ENCODE peak calls at places on chromosomes 3 and 15, in five cellular contexts. C is effector memory CD4-positive, alpha-beta T cell; B is AG04450; K is thyroid gland; V is Karpas-422. X is an unnamed sample.

GRCh38 chr3:87788516-87788915 is 270.3 kb downstream of the CGGBP1 start:
- DNase-seq in K (no peak), V (no peak), C (no peak), B (no peak), X (no peak)

GRCh38 chr3:147939425-147940196 is 530.4 kb downstream of the ZIC1 start:
- DNase-seq in V (no peak), B (no peak), K (no peak), C (no peak), X (no peak)

GRCh38 chr3:52281980-52282801 is 3.7 kb upstream of the WDR82 start:
- DNase-seq in K (no peak), B (no peak), V (no peak), C (no peak), X (no peak)

GRCh38 chr15:85168642-85169173 is 187.1 kb downstream of the PDE8A start:
- DNase-seq in B (no peak), C (peak), K (peak), V (peak), X (peak)

GRCh38 chr3:174436367-174436766 is 422.8 kb upstream of the NAALADL2 start:
- DNase-seq in B (no peak), C (no peak), K (no peak), V (no peak), X (no peak)

GRCh38 chr3:105827959-105828358 is 40.9 kb downstream of the CBLB start:
- DNase-seq in K (no peak), V (peak), C (no peak), B (peak), X (no peak)

GRCh38 chr15:96501362-96501761 is 170.9 kb downstream of the NR2F2 start:
- DNase-seq in V (no peak), K (no peak), B (no peak), C (no peak), X (no peak)

GRCh38 chr3:31533169-31533870 is 595 bp downstream of the STT3B start:
- DNase-seq in C (peak), V (peak), K (peak), B (no peak), X (peak)

GRCh38 chr3:44995142-44995770 is 19.2 kb downstream of the EXOSC7 start:
- DNase-seq in C (no peak), V (no peak), B (no peak), K (peak), X (peak)

GRCh38 chr3:23966308-23966707 is 21.2 kb downstream of the NR1D2 start:
- DNase-seq in C (no peak), B (no peak), K (no peak), V (no peak), X (no peak)

GRCh38 chr3:127613406-127613805 is 15.2 kb downstream of the MCM2 start:
- DNase-seq in V (no peak), B (no peak), K (peak), C (no peak), X (no peak)

GRCh38 chr15:66114863-66115425 is 138.6 kb downstream of the MEGF11 start:
- DNase-seq in B (no peak), V (no peak), C (no peak), K (no peak), X (no peak)

GRCh38 chr15:38688761-38689160 is 124.1 kb upstream of the RASGRP1 start:
- DNase-seq in V (no peak), B (no peak), C (peak), K (no peak), X (no peak)

GRCh38 chr15:31274496-31275330 is 51.9 kb upstream of the KLF13 start:
- DNase-seq in K (no peak), V (no peak), C (no peak), B (no peak), X (peak)

GRCh38 chr15:97525809-97526208 is 434.7 kb upstream of the ARRDC4 start:
- DNase-seq in B (no peak), C (no peak), V (no peak), K (no peak), X (no peak)

GRCh38 chr15:55256281-55257013 is 33.2 kb downstream of the RAB27A start:
- DNase-seq in K (no peak), B (no peak), V (no peak), C (no peak), X (no peak)

GRCh38 chr3:142886938-142887337 is 1.9 kb downstream of the PCOLCE2 start:
- DNase-seq in B (no peak), K (no peak), V (no peak), C (no peak), X (no peak)

GRCh38 chr3:142888099-142888483 is 792 bp downstream of the PCOLCE2 start:
- DNase-seq in C (no peak), V (no peak), B (no peak), K (no peak), X (peak)

GRCh38 chr3:142889263-142890014 is 556 bp upstream of the PCOLCE2 start:
- DNase-seq in K (no peak), B (no peak), V (no peak), C (no peak), X (no peak)

GRCh38 chr3:142890592-142890991 is 1.7 kb upstream of the PCOLCE2 start:
- DNase-seq in K (no peak), B (no peak), V (no peak), C (no peak), X (no peak)

GRCh38 chr3:142888484-142889262 is at the start of gene PCOLCE2:
- DNase-seq in B (no peak), K (peak), C (no peak), V (no peak), X (peak)
- H3K4me3 ChIP-seq in B (peak), K (peak), C (peak), V (no peak), X (peak)

GRCh38 chr15:67819636-67820035 is 5.7 kb upstream of the SKOR1 start:
- DNase-seq in B (no peak), K (no peak), C (no peak), V (no peak), X (no peak)
- H3K4me3 ChIP-seq in B (no peak), K (no peak), C (no peak), V (no peak), X (no peak)

GRCh38 chr3:33645060-33645841 is 72.8 kb downstream of the CLASP2 start:
- DNase-seq in C (peak), B (no peak), V (peak), K (no peak), X (peak)
- H3K4me3 ChIP-seq in C (peak), B (no peak), V (peak), K (no peak), X (no peak)

DNA sequence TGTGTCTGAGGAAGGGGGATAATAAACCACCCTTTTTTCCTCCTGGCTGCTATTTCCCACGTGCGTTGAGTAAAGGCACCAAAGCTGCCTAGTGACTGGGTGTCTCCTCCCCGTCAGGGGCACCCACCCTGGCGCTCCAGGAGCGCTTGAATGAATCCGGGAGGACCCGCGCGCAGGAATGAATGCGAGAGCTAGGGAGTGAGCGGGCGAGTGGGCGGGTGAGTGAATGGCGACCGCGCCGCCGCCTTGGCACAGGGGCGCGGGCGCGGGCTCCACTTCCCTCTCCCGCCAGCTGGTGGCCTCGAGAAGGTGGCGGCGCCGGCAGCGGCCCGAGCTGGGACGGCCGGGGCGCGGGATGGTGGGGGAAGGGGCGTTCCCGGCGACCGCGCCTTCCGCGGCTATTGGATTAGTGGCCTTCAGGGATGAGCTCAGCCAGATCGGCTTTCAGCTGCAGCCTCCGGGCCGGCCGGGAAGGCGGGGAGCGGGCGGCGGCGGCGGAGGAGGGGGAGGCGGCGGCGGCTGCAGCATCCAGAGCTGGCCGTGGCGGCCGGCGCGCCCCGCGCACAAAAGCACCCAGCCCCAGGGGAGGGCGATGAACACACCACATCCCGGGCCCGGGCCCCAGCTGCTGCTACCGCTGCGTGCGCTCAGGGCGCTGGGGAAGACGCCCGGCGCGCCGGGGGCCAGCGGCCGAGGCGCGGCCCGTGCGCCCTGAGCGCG is at the start of gene SPSB4:
- DNase-seq in B (no peak), C (no peak), V (no peak), K (peak), X (peak)
- H3K4me3 ChIP-seq in B (peak), C (no peak), V (no peak), K (peak), X (peak)

DNA sequence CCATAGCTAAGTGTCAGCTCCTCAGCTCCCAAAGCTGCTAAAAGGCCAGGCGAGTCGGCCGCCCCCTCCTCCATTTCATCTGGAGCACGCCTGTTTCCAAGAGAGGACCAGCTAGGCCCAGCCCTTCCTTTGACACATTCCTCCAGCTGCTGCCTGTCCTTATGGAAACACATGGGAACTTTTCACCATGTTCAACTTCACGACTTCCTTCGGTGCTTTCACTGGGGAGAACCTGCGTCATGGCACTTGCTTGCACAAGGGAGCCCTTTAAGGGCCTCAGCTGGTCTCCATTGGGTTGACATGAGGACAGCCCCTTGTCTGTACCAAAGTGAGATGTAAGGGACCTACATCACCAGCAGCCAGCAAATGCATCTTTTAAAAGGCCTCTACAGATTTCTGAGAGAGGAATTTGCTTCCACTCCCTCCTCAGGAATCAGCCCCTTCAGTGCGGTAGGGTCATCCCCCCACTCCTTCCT is 2.1 kb downstream of the MAGI1 start:
- DNase-seq in B (no peak), V (no peak), K (peak), C (no peak), X (peak)
- H3K4me3 ChIP-seq in B (peak), V (no peak), K (peak), C (no peak), X (peak)

GRCh38 chr3:146504546-146505197 is 35.3 kb upstream of the PLSCR2 start:
- DNase-seq in B (no peak), V (no peak), K (no peak), C (no peak), X (no peak)
- H3K4me3 ChIP-seq in B (no peak), V (no peak), K (no peak), C (no peak), X (no peak)

GRCh38 chr15:69298354-69298696 is 387 bp upstream of the PAQR5 start:
- DNase-seq in V (no peak), K (no peak), C (no peak), B (no peak), X (no peak)

GRCh38 chr15:69299451-69300128 is 878 bp downstream of the PAQR5 start:
- DNase-seq in V (no peak), B (no peak), C (no peak), K (no peak), X (no peak)

GRCh38 chr15:69298697-69299441 is at the start of gene PAQR5:
- DNase-seq in V (no peak), K (peak), B (no peak), C (no peak), X (peak)

GRCh38 chr15:69296606-69297005 is 2.1 kb upstream of the PAQR5 start:
- DNase-seq in V (no peak), K (no peak), C (no peak), B (no peak), X (no peak)

GRCh38 chr15:69297642-69298353 is 914 bp upstream of the PAQR5 start:
- DNase-seq in B (no peak), V (no peak), K (no peak), C (no peak), X (no peak)
- H3K4me3 ChIP-seq in B (no peak), V (no peak), K (no peak), C (no peak), X (no peak)

X was measured in testis.